ENCODE peak calls at places on chromosomes 6 and 20, in six cellular contexts. One of them, this sample, is unnamed.

GRCh38 chr6:111657146-111657545 is 51.5 kb upstream of the TRAF3IP2 start:
- DNase-seq in brain microvascular endothelial cell: peak; percentile 27
- DNase-seq in psoas muscle: no peak
- DNase-seq in dorsolateral prefrontal cortex: no peak
- DNase-seq in GM12878: no peak
- DNase-seq in HL-60: no peak
- DNase-seq in this sample: no peak

GRCh38 chr6:467111-467510 is 75.6 kb downstream of the IRF4 start:
- DNase-seq in brain microvascular endothelial cell: no peak
- DNase-seq in psoas muscle: no peak
- DNase-seq in dorsolateral prefrontal cortex: no peak
- DNase-seq in GM12878: no peak
- DNase-seq in HL-60: no peak
- DNase-seq in this sample: no peak

GRCh38 chr6:1869766-1870165 is 260.1 kb downstream of the FOXC1 start:
- DNase-seq in brain microvascular endothelial cell: no peak
- DNase-seq in psoas muscle: no peak
- DNase-seq in dorsolateral prefrontal cortex: no peak
- DNase-seq in GM12878: no peak
- DNase-seq in HL-60: no peak
- DNase-seq in this sample: no peak

GRCh38 chr6:132362318-132363185 is 38.7 kb downstream of the MOXD1 start:
- DNase-seq in brain microvascular endothelial cell: no peak
- DNase-seq in psoas muscle: no peak
- DNase-seq in dorsolateral prefrontal cortex: no peak
- DNase-seq in GM12878: no peak
- DNase-seq in HL-60: no peak
- DNase-seq in this sample: no peak

GRCh38 chr6:126672654-126673053 is 332.7 kb downstream of the CENPW start:
- DNase-seq in brain microvascular endothelial cell: no peak
- DNase-seq in psoas muscle: no peak
- DNase-seq in dorsolateral prefrontal cortex: no peak
- DNase-seq in GM12878: no peak
- DNase-seq in HL-60: no peak
- DNase-seq in this sample: no peak

GRCh38 chr6:169062272-169062671 is 191.4 kb downstream of the THBS2 start:
- DNase-seq in brain microvascular endothelial cell: no peak
- DNase-seq in psoas muscle: no peak
- DNase-seq in dorsolateral prefrontal cortex: no peak
- DNase-seq in GM12878: no peak
- DNase-seq in HL-60: no peak
- DNase-seq in this sample: no peak

GRCh38 chr6:141653590-141653989 is 479.1 kb upstream of the GJE1 start:
- DNase-seq in brain microvascular endothelial cell: no peak
- DNase-seq in psoas muscle: no peak
- DNase-seq in dorsolateral prefrontal cortex: no peak
- DNase-seq in GM12878: no peak
- DNase-seq in HL-60: no peak
- DNase-seq in this sample: no peak

GRCh38 chr20:34064286-34064685 is 47.8 kb downstream of the EIF2S2 start:
- DNase-seq in brain microvascular endothelial cell: no peak
- DNase-seq in psoas muscle: no peak
- DNase-seq in dorsolateral prefrontal cortex: no peak
- DNase-seq in GM12878: no peak
- DNase-seq in HL-60: no peak
- DNase-seq in this sample: no peak

GRCh38 chr6:153673750-153674149 is 365.3 kb upstream of the OPRM1 start:
- DNase-seq in brain microvascular endothelial cell: no peak
- DNase-seq in psoas muscle: no peak
- DNase-seq in dorsolateral prefrontal cortex: no peak
- DNase-seq in GM12878: no peak
- DNase-seq in HL-60: no peak
- DNase-seq in this sample: no peak

GRCh38 chr20:63361507-63362425 is 617 bp upstream of the CHRNA4 start:
- DNase-seq in brain microvascular endothelial cell: no peak
- DNase-seq in psoas muscle: no peak
- DNase-seq in dorsolateral prefrontal cortex: no peak
- DNase-seq in GM12878: no peak
- DNase-seq in HL-60: no peak
- DNase-seq in this sample: no peak

GRCh38 chr6:1594495-1595200 is 15.1 kb upstream of the FOXC1 start:
- DNase-seq in brain microvascular endothelial cell: no peak
- DNase-seq in psoas muscle: no peak
- DNase-seq in dorsolateral prefrontal cortex: no peak
- DNase-seq in GM12878: no peak
- DNase-seq in HL-60: no peak
- DNase-seq in this sample: no peak

GRCh38 chr20:19427480-19427879 is 215.0 kb downstream of the SLC24A3 start:
- DNase-seq in brain microvascular endothelial cell: no peak
- DNase-seq in psoas muscle: no peak
- DNase-seq in dorsolateral prefrontal cortex: no peak
- DNase-seq in GM12878: no peak
- DNase-seq in HL-60: no peak
- DNase-seq in this sample: no peak

GRCh38 chr20:51426879-51427624 is 115.5 kb downstream of the NFATC2 start:
- DNase-seq in brain microvascular endothelial cell: no peak
- DNase-seq in psoas muscle: no peak
- DNase-seq in dorsolateral prefrontal cortex: no peak
- DNase-seq in GM12878: no peak
- DNase-seq in HL-60: no peak
- DNase-seq in this sample: peak; percentile 35

GRCh38 chr20:51429696-51430095 is 112.8 kb downstream of the NFATC2 start:
- DNase-seq in brain microvascular endothelial cell: no peak
- DNase-seq in psoas muscle: no peak
- DNase-seq in dorsolateral prefrontal cortex: no peak
- DNase-seq in GM12878: no peak
- DNase-seq in HL-60: no peak
- DNase-seq in this sample: no peak

GRCh38 chr20:51428451-51429143 is 113.9 kb downstream of the NFATC2 start:
- DNase-seq in brain microvascular endothelial cell: peak; percentile 44
- DNase-seq in psoas muscle: peak; percentile 31
- DNase-seq in dorsolateral prefrontal cortex: no peak
- DNase-seq in GM12878: no peak
- DNase-seq in HL-60: peak; percentile 21
- DNase-seq in this sample: no peak

GRCh38 chr20:51429144-51429482 is 113.4 kb downstream of the NFATC2 start:
- DNase-seq in brain microvascular endothelial cell: no peak
- DNase-seq in psoas muscle: no peak
- DNase-seq in dorsolateral prefrontal cortex: no peak
- DNase-seq in GM12878: no peak
- DNase-seq in HL-60: no peak
- DNase-seq in this sample: no peak

DNA sequence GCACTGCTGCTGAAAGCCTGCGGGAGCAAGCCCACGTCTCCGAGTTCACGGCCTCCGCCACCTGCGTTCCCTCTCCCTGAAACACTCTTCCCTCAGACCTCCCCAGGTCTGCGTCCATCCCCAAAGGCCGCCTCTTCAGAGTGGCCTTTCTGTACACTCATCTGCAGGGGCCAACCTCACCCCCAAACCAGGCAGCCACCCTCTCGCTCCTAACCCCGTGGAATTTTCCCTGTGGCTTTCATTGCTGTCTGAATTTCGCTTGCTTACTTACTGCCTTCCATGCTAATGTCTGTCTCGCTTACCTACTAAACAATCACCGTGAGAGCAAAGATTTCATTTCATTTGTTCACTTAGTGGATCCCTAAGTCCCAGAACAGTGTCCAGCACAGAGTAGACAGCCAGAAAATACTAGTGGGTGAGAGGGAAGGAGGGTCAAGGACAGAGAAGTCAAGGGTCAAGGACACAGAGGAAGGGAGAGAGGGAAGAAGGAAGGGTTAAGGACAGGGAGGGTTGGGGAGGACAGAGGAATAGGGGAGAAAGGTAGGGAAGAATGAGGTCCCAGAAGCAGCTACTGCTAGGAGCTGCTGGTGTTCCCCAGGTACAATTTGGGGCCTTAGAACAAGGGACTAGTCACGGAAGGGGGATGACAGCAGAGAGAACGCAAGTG is 114.8 kb downstream of the NFATC2 start:
- DNase-seq in brain microvascular endothelial cell: no peak
- DNase-seq in psoas muscle: no peak
- DNase-seq in dorsolateral prefrontal cortex: no peak
- DNase-seq in GM12878: no peak
- DNase-seq in HL-60: no peak
- DNase-seq in this sample: no peak
- H3K27ac ChIP-seq in brain microvascular endothelial cell: no peak overlapping the region
- H3K27ac ChIP-seq in psoas muscle: no peak overlapping the region
- H3K27ac ChIP-seq in dorsolateral prefrontal cortex: no peak overlapping the region
- H3K27ac ChIP-seq in GM12878: no peak overlapping the region
- H3K27ac ChIP-seq in HL-60: no peak overlapping the region
- H3K27ac ChIP-seq in this sample: no peak overlapping the region

DNA sequence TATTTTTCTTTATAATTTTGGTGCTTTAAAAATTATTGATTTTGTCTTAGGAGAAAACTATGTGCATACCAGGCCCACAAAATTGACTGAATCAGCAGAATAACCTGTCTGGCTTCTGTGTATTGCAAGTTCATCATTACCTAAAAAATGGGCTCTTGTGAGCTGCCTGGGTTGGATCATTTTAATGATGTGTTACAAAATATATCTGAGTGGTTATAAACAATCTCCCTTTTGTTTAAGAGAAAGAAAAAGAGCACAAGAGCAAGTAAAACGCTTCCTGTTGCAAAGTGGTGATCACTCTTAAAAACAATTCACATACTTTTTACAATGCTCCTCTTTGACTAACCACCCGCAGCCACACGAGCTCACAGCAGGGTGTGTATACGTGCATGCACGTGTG is 335.0 kb downstream of the HDGFL1 start:
- DNase-seq in brain microvascular endothelial cell: no peak
- DNase-seq in psoas muscle: no peak
- DNase-seq in dorsolateral prefrontal cortex: no peak
- DNase-seq in GM12878: no peak
- DNase-seq in HL-60: no peak
- DNase-seq in this sample: no peak
- H3K27ac ChIP-seq in brain microvascular endothelial cell: no peak overlapping the region
- H3K27ac ChIP-seq in psoas muscle: no peak overlapping the region
- H3K27ac ChIP-seq in dorsolateral prefrontal cortex: no peak overlapping the region
- H3K27ac ChIP-seq in GM12878: no peak overlapping the region
- H3K27ac ChIP-seq in HL-60: no peak overlapping the region
- H3K27ac ChIP-seq in this sample: no peak overlapping the region

GRCh38 chr20:41181567-41181966 is 44.2 kb downstream of the PLCG1 start:
- DNase-seq in brain microvascular endothelial cell: no peak
- DNase-seq in psoas muscle: no peak
- DNase-seq in dorsolateral prefrontal cortex: no peak
- DNase-seq in GM12878: no peak
- DNase-seq in HL-60: no peak
- DNase-seq in this sample: no peak
- H3K27ac ChIP-seq in brain microvascular endothelial cell: no peak overlapping the region
- H3K27ac ChIP-seq in psoas muscle: no peak overlapping the region
- H3K27ac ChIP-seq in dorsolateral prefrontal cortex: peak overlapping the region; percentile 47
- H3K27ac ChIP-seq in GM12878: no peak overlapping the region
- H3K27ac ChIP-seq in HL-60: no peak overlapping the region
- H3K27ac ChIP-seq in this sample: no peak overlapping the region

GRCh38 chr20:36544134-36545018 is 3.1 kb downstream of the MYL9 start:
- DNase-seq in brain microvascular endothelial cell: peak; percentile 36
- DNase-seq in psoas muscle: no peak
- DNase-seq in dorsolateral prefrontal cortex: no peak
- DNase-seq in GM12878: no peak
- DNase-seq in HL-60: no peak
- DNase-seq in this sample: no peak
- H3K27ac ChIP-seq in brain microvascular endothelial cell: peak overlapping the region; percentile 88
- H3K27ac ChIP-seq in psoas muscle: peak overlapping the region; percentile 79
- H3K27ac ChIP-seq in dorsolateral prefrontal cortex: no peak overlapping the region
- H3K27ac ChIP-seq in GM12878: no peak overlapping the region
- H3K27ac ChIP-seq in HL-60: no peak overlapping the region
- H3K27ac ChIP-seq in this sample: no peak overlapping the region

GRCh38 chr6:117275205-117275604 is 9.8 kb downstream of the VGLL2 start:
- DNase-seq in brain microvascular endothelial cell: no peak
- DNase-seq in psoas muscle: no peak
- DNase-seq in dorsolateral prefrontal cortex: no peak
- DNase-seq in GM12878: no peak
- DNase-seq in HL-60: no peak
- DNase-seq in this sample: no peak
- H3K27ac ChIP-seq in brain microvascular endothelial cell: no peak overlapping the region
- H3K27ac ChIP-seq in psoas muscle: peak overlapping the region; percentile 95
- H3K27ac ChIP-seq in dorsolateral prefrontal cortex: no peak overlapping the region
- H3K27ac ChIP-seq in GM12878: no peak overlapping the region
- H3K27ac ChIP-seq in HL-60: no peak overlapping the region
- H3K27ac ChIP-seq in this sample: no peak overlapping the region

GRCh38 chr20:35448788-35449373 is 6.5 kb upstream of the CEP250 start:
- DNase-seq in brain microvascular endothelial cell: no peak
- DNase-seq in psoas muscle: no peak
- DNase-seq in dorsolateral prefrontal cortex: no peak
- DNase-seq in GM12878: no peak
- DNase-seq in HL-60: no peak
- DNase-seq in this sample: no peak

GRCh38 chr20:35454881-35455609 is at the start of gene CEP250:
- DNase-seq in brain microvascular endothelial cell: peak; percentile 91
- DNase-seq in psoas muscle: peak; percentile 92
- DNase-seq in dorsolateral prefrontal cortex: peak; percentile 82
- DNase-seq in GM12878: peak; percentile 88
- DNase-seq in HL-60: peak; percentile 90
- DNase-seq in this sample: peak; percentile 94

GRCh38 chr20:35447082-35447789 is 8.2 kb upstream of the CEP250 start:
- DNase-seq in brain microvascular endothelial cell: peak; percentile 85
- DNase-seq in psoas muscle: peak; percentile 85
- DNase-seq in dorsolateral prefrontal cortex: peak; percentile 89
- DNase-seq in GM12878: peak; percentile 40
- DNase-seq in HL-60: peak; percentile 74
- DNase-seq in this sample: peak; percentile 86

GRCh38 chr20:35453647-35454046 is 1.8 kb upstream of the CEP250 start:
- DNase-seq in brain microvascular endothelial cell: no peak
- DNase-seq in psoas muscle: no peak
- DNase-seq in dorsolateral prefrontal cortex: no peak
- DNase-seq in GM12878: no peak
- DNase-seq in HL-60: no peak
- DNase-seq in this sample: no peak

DNA sequence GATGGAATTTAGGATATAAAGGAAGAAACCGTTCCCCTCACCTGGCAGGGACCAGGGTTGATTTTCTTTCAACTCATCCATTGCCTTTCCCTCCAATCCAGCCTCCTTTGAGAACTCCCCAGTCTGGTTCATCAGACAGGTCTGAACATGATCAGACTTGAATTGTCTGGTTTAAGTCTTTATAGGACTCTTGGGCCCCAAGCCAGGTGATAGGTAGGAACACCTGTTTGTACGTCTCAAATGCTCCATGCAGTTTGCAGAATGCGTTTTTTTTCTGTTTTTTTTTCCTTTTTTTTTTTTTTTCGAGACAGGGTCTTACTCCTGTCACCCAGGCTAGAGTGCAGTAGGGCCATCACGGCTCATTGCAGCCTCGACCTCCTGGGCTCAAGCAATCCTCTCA is 4.1 kb upstream of the CEP250 start:
- DNase-seq in brain microvascular endothelial cell: no peak
- DNase-seq in psoas muscle: no peak
- DNase-seq in dorsolateral prefrontal cortex: no peak
- DNase-seq in GM12878: no peak
- DNase-seq in HL-60: no peak
- DNase-seq in this sample: no peak
- H3K27ac ChIP-seq in brain microvascular endothelial cell: no peak overlapping the region
- H3K27ac ChIP-seq in psoas muscle: no peak overlapping the region
- H3K27ac ChIP-seq in dorsolateral prefrontal cortex: no peak overlapping the region
- H3K27ac ChIP-seq in GM12878: no peak overlapping the region
- H3K27ac ChIP-seq in HL-60: no peak overlapping the region
- H3K27ac ChIP-seq in this sample: no peak overlapping the region

GRCh38 chr6:157019733-157020132 is 242.6 kb downstream of the ARID1B start:
- DNase-seq in brain microvascular endothelial cell: no peak
- DNase-seq in psoas muscle: no peak
- DNase-seq in dorsolateral prefrontal cortex: no peak
- DNase-seq in GM12878: no peak
- DNase-seq in HL-60: no peak
- DNase-seq in this sample: no peak
- H3K27ac ChIP-seq in brain microvascular endothelial cell: peak overlapping the region; percentile 3
- H3K27ac ChIP-seq in psoas muscle: peak overlapping the region; percentile 100
- H3K27ac ChIP-seq in dorsolateral prefrontal cortex: no peak overlapping the region
- H3K27ac ChIP-seq in GM12878: peak overlapping the region; percentile 62
- H3K27ac ChIP-seq in HL-60: peak overlapping the region; percentile 25
- H3K27ac ChIP-seq in this sample: no peak overlapping the region

GRCh38 chr6:109002100-109002697 is 92.4 kb downstream of the SESN1 start:
- DNase-seq in brain microvascular endothelial cell: no peak
- DNase-seq in psoas muscle: no peak
- DNase-seq in dorsolateral prefrontal cortex: no peak
- DNase-seq in GM12878: no peak
- DNase-seq in HL-60: no peak
- DNase-seq in this sample: no peak
- H3K27ac ChIP-seq in brain microvascular endothelial cell: no peak overlapping the region
- H3K27ac ChIP-seq in psoas muscle: peak overlapping the region; percentile 97
- H3K27ac ChIP-seq in dorsolateral prefrontal cortex: peak overlapping the region; percentile 91
- H3K27ac ChIP-seq in GM12878: no peak overlapping the region
- H3K27ac ChIP-seq in HL-60: no peak overlapping the region
- H3K27ac ChIP-seq in this sample: no peak overlapping the region